ENCODE peak calls at places on chromosomes 2 and 18, in six cellular contexts. R is ovary; F is activated CD4-positive, alpha-beta T cell treated with anti-CD3 and anti-CD28 coated beads, Interleukin-2, amount 50 U/mL, for 1 hour; L is pons; J is KG1; N is substantia nigra. Z is an unnamed sample.

GRCh38 chr18:13549879-13550231 is 176.5 kb downstream of the FAM210A start:
- DNase-seq in L (no peak), N (no peak), R (peak), J (no peak), F (no peak), Z (no peak)

GRCh38 chr18:55964171-55964570 is 376.2 kb upstream of the TCF4 start:
- DNase-seq in J (no peak), N (no peak), L (no peak), R (no peak), F (no peak), Z (no peak)

GRCh38 chr18:28281400-28281799 is 104.5 kb upstream of the CDH2 start:
- DNase-seq in L (no peak), J (no peak), N (no peak), R (no peak), F (no peak), Z (no peak)

GRCh38 chr18:23126352-23127056 is 8.8 kb upstream of the CABLES1 start:
- DNase-seq in L (no peak), J (no peak), N (no peak), R (no peak), F (no peak), Z (no peak)

GRCh38 chr2:167293172-167293781 is 405.0 kb downstream of the XIRP2 start:
- DNase-seq in F (no peak), N (peak), J (no peak), L (no peak), R (peak), Z (no peak)

GRCh38 chr18:79903071-79903635 is 48.3 kb downstream of the SLC66A2 start:
- DNase-seq in J (no peak), L (no peak), F (no peak), R (peak), N (no peak), Z (no peak)

GRCh38 chr2:65265090-65266045 is 37.7 kb downstream of the ACTR2 start:
- DNase-seq in J (no peak), F (no peak), R (no peak), L (peak), N (peak), Z (no peak)

GRCh38 chr18:41096504-41096903 is 858.5 kb upstream of the PIK3C3 start:
- DNase-seq in F (no peak), N (no peak), R (no peak), J (no peak), L (no peak), Z (no peak)

GRCh38 chr2:39153312-39153711 is 32.5 kb upstream of the SOS1 start:
- DNase-seq in J (no peak), L (no peak), R (no peak), N (no peak), F (no peak), Z (no peak)

GRCh38 chr2:234446404-234447076 is 50.3 kb downstream of the ARL4C start:
- DNase-seq in L (peak), R (no peak), J (peak), F (peak), N (peak), Z (peak)

GRCh38 chr2:58289029-58289428 is 47.9 kb upstream of the FANCL start:
- DNase-seq in R (no peak), L (no peak), J (no peak), F (no peak), N (no peak), Z (no peak)

GRCh38 chr2:159904565-159905281 is 106.7 kb upstream of the CD302 start:
- DNase-seq in L (peak), R (peak), J (no peak), F (peak), N (peak), Z (peak)

GRCh38 chr2:240905176-240905781 is 857 bp upstream of the CROCC2 start:
- DNase-seq in J (no peak), R (peak), L (no peak), N (no peak), F (no peak), Z (no peak)

GRCh38 chr2:86337235-86338099 is at the start of gene REEP1:
- DNase-seq in L (no peak), F (peak), R (peak), N (no peak), J (no peak), Z (no peak)

GRCh38 chr2:181163139-181163538 is 182.7 kb downstream of the UBE2E3 start:
- DNase-seq in L (no peak), N (no peak), R (no peak), J (no peak), F (no peak), Z (peak)

GRCh38 chr18:63511285-63511684 is 30.9 kb upstream of the SERPINB12 start:
- DNase-seq in J (no peak), L (peak), R (no peak), F (no peak), N (no peak), Z (no peak)

GRCh38 chr2:159362816-159363251 is 76.3 kb upstream of the WDSUB1 start:
- DNase-seq in N (no peak), R (no peak), F (no peak), L (no peak), J (no peak), Z (no peak)

GRCh38 chr18:59988098-59988706 is 88.4 kb downstream of the PMAIP1 start:
- DNase-seq in F (peak), N (peak), J (no peak), L (peak), R (peak), Z (peak)

GRCh38 chr2:176188218-176188968 is at the start of gene HOXD1:
- DNase-seq in N (peak), J (no peak), F (no peak), R (peak), L (peak), Z (no peak)

GRCh38 chr2:237859533-237860272 is at the start of gene RAMP1:
- DNase-seq in F (no peak), J (peak), N (peak), R (peak), L (no peak), Z (no peak)